ENCODE peak calls at places on chromosomes 11 and 22, in nine cellular contexts. N is AG10803, J is A549, A is astrocyte of the spinal cord, V is GM23338, F is uterus, Y is pancreas, R is fibroblast of the aortic adventitia, K is choroid plexus epithelial cell. G is an unnamed sample.

GRCh38 chr11:15783619-15784018 is 572.7 kb downstream of the SOX6 start:
- DNase-seq in N (no peak), J (no peak), A (no peak), V (peak), F (no peak), Y (no peak), R (no peak), K (no peak), G (no peak)

GRCh38 chr11:63613517-63614135 is 607 bp downstream of the PLAAT3 start:
- DNase-seq in N (no peak), J (peak), A (peak), V (peak), F (peak), Y (peak), R (peak), K (no peak), G (no peak)

GRCh38 chr11:27447288-27447914 is 25.2 kb downstream of the LGR4 start:
- DNase-seq in N (peak), J (no peak), A (no peak), V (no peak), F (no peak), Y (no peak), R (peak), K (peak), G (no peak)

GRCh38 chr11:77301510-77301909 is at the start of gene GDPD4:
- DNase-seq in N (no peak), J (no peak), A (no peak), V (peak), F (no peak), Y (no peak), R (no peak), K (no peak), G (no peak)

GRCh38 chr11:98728421-98728820 is 292.3 kb upstream of the CNTN5 start:
- DNase-seq in N (no peak), J (no peak), A (no peak), V (no peak), F (no peak), Y (no peak), R (no peak), K (no peak), G (no peak)

GRCh38 chr11:100354736-100355135 is 332.4 kb upstream of the ARHGAP42 start:
- DNase-seq in N (no peak), J (no peak), A (no peak), V (no peak), F (no peak), Y (no peak), R (no peak), K (peak), G (no peak)

GRCh38 chr11:120985718-120986569 is 38.0 kb upstream of the TBCEL start:
- DNase-seq in N (peak), J (peak), A (peak), V (peak), F (peak), Y (peak), R (peak), K (peak), G (no peak)

GRCh38 chr11:75813622-75814039 is 1.4 kb upstream of the UVRAG start:
- DNase-seq in N (no peak), J (no peak), A (no peak), V (no peak), F (no peak), Y (no peak), R (no peak), K (no peak), G (no peak)

GRCh38 chr22:32628626-32629587 is 154.3 kb downstream of the FBXO7 start:
- DNase-seq in N (peak), J (no peak), A (no peak), V (no peak), F (no peak), Y (no peak), R (peak), K (peak), G (no peak)

GRCh38 chr11:68014157-68014965 is 4.2 kb downstream of the ALDH3B1 start:
- DNase-seq in N (peak), J (peak), A (peak), V (no peak), F (peak), Y (peak), R (peak), K (peak), G (peak)

GRCh38 chr22:49826603-49827306 is 918 bp downstream of the BRD1 start:
- DNase-seq in N (peak), J (no peak), A (peak), V (peak), F (peak), Y (no peak), R (peak), K (peak), G (peak)

GRCh38 chr11:65869643-65870306 is 2.8 kb downstream of the EFEMP2 start:
- DNase-seq in N (no peak), J (no peak), A (no peak), V (no peak), F (no peak), Y (no peak), R (no peak), K (no peak), G (no peak)

GRCh38 chr11:45432100-45432499 is 146.0 kb upstream of the SYT13 start:
- DNase-seq in N (no peak), J (no peak), A (no peak), V (peak), F (no peak), Y (no peak), R (no peak), K (no peak), G (no peak)

GRCh38 chr11:57162179-57162898 is 19.4 kb upstream of the LRRC55 start:
- DNase-seq in N (no peak), J (no peak), A (no peak), V (no peak), F (no peak), Y (no peak), R (peak), K (no peak), G (no peak)

GRCh38 chr22:48444320-48445112 is 1383.2 kb downstream of the BRD1 start:
- DNase-seq in N (peak), J (no peak), A (no peak), V (no peak), F (no peak), Y (no peak), R (no peak), K (no peak), G (no peak)

DNA sequence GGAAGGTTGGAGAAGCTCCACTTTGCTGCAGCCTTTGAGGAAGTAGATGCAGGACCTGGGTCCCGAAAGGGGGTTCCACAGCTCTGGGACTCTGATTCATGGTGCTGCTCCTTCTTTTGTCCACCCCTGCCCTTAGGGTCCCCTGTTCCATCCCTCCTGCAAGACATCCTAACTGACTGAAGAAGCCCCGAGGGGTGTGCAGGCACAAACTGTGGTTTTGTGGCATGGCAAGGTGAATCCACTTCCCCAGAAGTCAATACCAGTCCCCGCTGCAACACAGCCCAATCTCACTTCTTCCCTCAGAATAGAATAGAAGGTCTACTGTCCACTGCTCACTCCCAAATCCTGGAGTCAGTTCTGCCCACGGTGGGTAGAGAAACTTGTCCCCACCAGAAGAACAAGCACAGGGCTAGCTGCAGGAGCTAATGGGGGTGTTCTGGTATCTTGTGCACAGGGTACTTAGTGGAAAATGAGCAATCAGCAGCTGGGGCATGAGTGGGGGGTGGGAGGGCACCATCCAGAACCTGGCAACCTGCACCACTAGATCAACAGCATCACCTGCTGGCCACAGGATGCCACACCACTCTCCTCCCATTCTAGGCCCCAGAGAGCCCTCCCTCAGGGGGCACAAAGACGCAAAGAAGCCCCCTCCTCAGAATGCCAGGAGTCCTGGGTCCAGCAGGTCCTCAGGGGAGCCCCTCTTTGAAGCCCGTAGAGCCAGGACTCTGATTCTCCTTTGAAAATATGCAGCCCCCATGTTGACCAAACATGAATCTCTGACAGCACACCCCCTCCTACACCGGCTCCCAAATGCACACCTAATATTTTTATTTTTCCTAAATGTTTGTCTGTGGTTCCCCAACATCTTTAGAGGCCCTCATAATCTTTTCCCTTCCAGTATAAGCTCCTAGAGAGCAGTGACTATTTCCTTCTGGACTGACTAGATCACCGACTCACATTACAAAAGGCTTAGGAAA is 14.1 kb downstream of the SPATA19 start:
- DNase-seq in N (no peak), J (no peak), A (no peak), V (peak), F (no peak), Y (no peak), R (no peak), K (no peak), G (no peak)
- TF ChIP-seq CTCF in N (no peak), J (no peak), A (no peak), V (peak), F (no peak), Y (no peak), R (no peak), K (peak), G (no peak)

GRCh38 chr22:28237092-28237491 is 318.0 kb upstream of the PITPNB start:
- DNase-seq in N (peak), J (no peak), A (no peak), V (no peak), F (no peak), Y (no peak), R (no peak), K (peak), G (no peak)
- TF ChIP-seq CTCF in N (no peak), J (no peak), A (no peak), V (no peak), F (no peak), Y (no peak), R (no peak), K (no peak), G (no peak)

GRCh38 chr11:9095421-9095820 is 4.0 kb upstream of the SCUBE2 start:
- DNase-seq in N (no peak), J (no peak), A (no peak), V (peak), F (no peak), Y (no peak), R (no peak), K (no peak), G (no peak)

GRCh38 chr11:9091044-9091936 is at the start of gene SCUBE2:
- DNase-seq in N (no peak), J (no peak), A (no peak), V (peak), F (no peak), Y (no peak), R (no peak), K (no peak), G (no peak)

GRCh38 chr11:9094420-9094819 is 3.0 kb upstream of the SCUBE2 start:
- DNase-seq in N (no peak), J (no peak), A (no peak), V (no peak), F (no peak), Y (no peak), R (no peak), K (no peak), G (no peak)

GRCh38 chr11:9092085-9092484 is 686 bp upstream of the SCUBE2 start:
- DNase-seq in N (no peak), J (no peak), A (no peak), V (no peak), F (no peak), Y (no peak), R (no peak), K (no peak), G (no peak)

GRCh38 chr11:9092846-9093778 is 1.7 kb upstream of the SCUBE2 start:
- DNase-seq in N (no peak), J (peak), A (peak), V (no peak), F (no peak), Y (peak), R (peak), K (peak), G (no peak)
- TF ChIP-seq CTCF in N (peak), J (peak), A (peak), V (peak), F (peak), Y (no peak), R (peak), K (peak), G (peak)

DNA sequence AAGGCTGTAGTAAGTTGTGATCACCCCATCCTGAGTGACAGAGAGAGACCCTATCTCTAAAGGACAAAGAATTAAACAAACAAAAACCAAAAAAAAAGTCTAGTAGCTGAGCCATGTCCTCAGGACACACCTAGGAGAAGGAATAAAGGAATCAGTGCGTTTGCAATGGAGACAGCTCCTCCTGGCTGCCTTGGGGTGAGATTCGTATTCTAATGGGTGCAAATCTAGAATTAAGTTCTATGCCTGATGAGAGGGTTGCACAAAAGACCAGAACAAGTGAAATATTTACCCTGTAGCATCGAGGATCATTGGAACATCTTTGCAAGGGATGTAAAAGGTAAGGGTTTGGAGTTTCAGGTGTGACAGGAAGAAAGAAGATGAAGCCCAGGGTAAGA is 70.3 kb upstream of the BMAL1 start:
- DNase-seq in N (no peak), J (no peak), A (no peak), V (peak), F (no peak), Y (no peak), R (no peak), K (no peak), G (no peak)
- TF ChIP-seq CTCF in N (peak), J (no peak), A (peak), V (peak), F (no peak), Y (no peak), R (peak), K (peak), G (no peak)

GRCh38 chr11:11401960-11402359 is 48.9 kb upstream of the CSNK2A3 start:
- DNase-seq in N (no peak), J (no peak), A (no peak), V (no peak), F (no peak), Y (no peak), R (no peak), K (no peak), G (no peak)

GRCh38 chr11:11397043-11397415 is 44.0 kb upstream of the CSNK2A3 start:
- DNase-seq in N (no peak), J (no peak), A (no peak), V (no peak), F (no peak), Y (no peak), R (no peak), K (no peak), G (no peak)

GRCh38 chr11:11400121-11400520 is 47.1 kb upstream of the CSNK2A3 start:
- DNase-seq in N (no peak), J (no peak), A (no peak), V (no peak), F (no peak), Y (no peak), R (no peak), K (no peak), G (no peak)

GRCh38 chr11:11403763-11404725 is 51.0 kb upstream of the CSNK2A3 start:
- DNase-seq in N (peak), J (no peak), A (peak), V (peak), F (peak), Y (no peak), R (peak), K (peak), G (no peak)

DNA sequence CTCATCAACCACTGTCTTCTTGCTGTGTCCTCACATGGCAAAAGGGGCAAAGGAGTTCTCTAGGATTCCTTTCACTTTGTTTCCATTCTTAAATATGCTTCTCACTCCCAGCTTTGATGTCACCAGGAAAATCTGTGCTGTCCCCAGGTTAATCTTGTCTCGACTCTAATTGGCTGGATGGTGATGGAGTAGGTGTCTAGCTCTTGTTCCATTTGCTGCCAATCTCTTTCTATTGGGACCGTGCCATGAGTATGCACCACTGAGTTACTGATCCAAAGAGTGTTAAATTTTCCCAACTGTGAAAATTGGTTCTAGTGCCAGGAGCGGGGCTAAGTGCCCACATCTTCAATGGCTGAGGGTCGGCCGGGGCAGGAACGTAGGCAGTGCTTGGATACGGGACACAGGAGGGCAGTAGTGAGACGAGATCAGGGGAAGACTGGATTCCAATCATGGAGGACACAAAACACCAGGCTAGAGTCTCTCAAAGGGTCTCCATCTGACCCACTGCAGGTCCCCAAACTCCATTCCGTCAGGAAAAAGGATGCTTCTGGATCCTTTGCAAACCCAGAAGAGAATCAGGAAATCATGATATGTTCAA is 47.7 kb upstream of the CSNK2A3 start:
- DNase-seq in N (no peak), J (peak), A (no peak), V (peak), F (no peak), Y (no peak), R (no peak), K (no peak), G (no peak)
- TF ChIP-seq CTCF in N (no peak), J (no peak), A (no peak), V (peak), F (no peak), Y (no peak), R (no peak), K (peak), G (no peak)

GRCh38 chr11:11618973-11619435 is 2.8 kb downstream of the GALNT18 start:
- DNase-seq in N (no peak), J (peak), A (no peak), V (peak), F (no peak), Y (no peak), R (no peak), K (no peak), G (no peak)
- TF ChIP-seq CTCF in N (no peak), J (peak), A (no peak), V (peak), F (no peak), Y (no peak), R (no peak), K (no peak), G (no peak)